ENCODE peak calls at places on chromosomes 7 and 10, in six cellular contexts. U, Z, E, K, Y and I are unnamed samples.

GRCh38 chr7:84091318-84091717 is 103.3 kb downstream of the SEMA3A start:
- DNase-seq in K (no peak), Z (no peak), U (no peak), Y (no peak), E (no peak), I (no peak)

GRCh38 chr10:97367126-97367649 is 32.7 kb upstream of the FRAT2 start:
- DNase-seq in E (no peak), Z (no peak), U (no peak), K (no peak), Y (no peak), I (no peak)

GRCh38 chr10:35007858-35008301 is 82.3 kb downstream of the CUL2 start:
- DNase-seq in Z (no peak), K (peak), Y (no peak), U (no peak), E (no peak), I (no peak)

GRCh38 chr7:95843286-95843685 is 70.9 kb downstream of the DYNC1I1 start:
- DNase-seq in Y (no peak), E (no peak), Z (no peak), K (no peak), U (no peak), I (no peak)

GRCh38 chr10:103697787-103698186 is 157.6 kb downstream of the SH3PXD2A start:
- DNase-seq in Z (no peak), U (no peak), Y (no peak), K (no peak), E (no peak), I (no peak)

GRCh38 chr10:109062371-109062770 is 860.9 kb downstream of the XPNPEP1 start:
- DNase-seq in K (peak), E (no peak), Z (no peak), U (no peak), Y (no peak), I (no peak)

GRCh38 chr10:28668363-28669226 is 8.7 kb upstream of the BAMBI start:
- DNase-seq in Z (peak), Y (peak), U (peak), K (no peak), E (peak), I (peak)

GRCh38 chr7:115941703-115942268 is 88.8 kb downstream of the TFEC start:
- DNase-seq in U (peak), Z (no peak), Y (no peak), E (no peak), K (peak), I (no peak)

GRCh38 chr7:2728309-2729042 is 40.5 kb downstream of the AMZ1 start:
- DNase-seq in K (peak), E (no peak), Y (no peak), Z (peak), U (no peak), I (no peak)

GRCh38 chr10:131396108-131397010 is 84.8 kb upstream of the TCERG1L start:
- DNase-seq in K (no peak), Z (no peak), E (no peak), U (no peak), Y (peak), I (no peak)

GRCh38 chr7:130667593-130668257 is 823 bp downstream of the COPG2 start:
- DNase-seq in K (peak), E (no peak), Y (no peak), Z (no peak), U (no peak), I (no peak)

GRCh38 chr7:98233241-98234070 is 18.6 kb downstream of the TECPR1 start:
- DNase-seq in K (no peak), U (no peak), Y (no peak), Z (no peak), E (no peak), I (no peak)

GRCh38 chr10:122462533-122463465 is 1.4 kb downstream of the HTRA1 start:
- DNase-seq in E (no peak), K (peak), Z (no peak), Y (peak), U (peak), I (no peak)

GRCh38 chr10:122461729-122462532 is 578 bp downstream of the HTRA1 start:
- DNase-seq in Y (no peak), Z (peak), U (peak), K (no peak), E (no peak), I (no peak)

GRCh38 chr10:122464575-122464974 is 3.2 kb downstream of the HTRA1 start:
- DNase-seq in Z (no peak), E (no peak), U (no peak), Y (no peak), K (no peak), I (no peak)

GRCh38 chr10:122464158-122464510 is 2.8 kb downstream of the HTRA1 start:
- DNase-seq in Y (no peak), E (no peak), Z (no peak), U (no peak), K (no peak), I (no peak)

DNA sequence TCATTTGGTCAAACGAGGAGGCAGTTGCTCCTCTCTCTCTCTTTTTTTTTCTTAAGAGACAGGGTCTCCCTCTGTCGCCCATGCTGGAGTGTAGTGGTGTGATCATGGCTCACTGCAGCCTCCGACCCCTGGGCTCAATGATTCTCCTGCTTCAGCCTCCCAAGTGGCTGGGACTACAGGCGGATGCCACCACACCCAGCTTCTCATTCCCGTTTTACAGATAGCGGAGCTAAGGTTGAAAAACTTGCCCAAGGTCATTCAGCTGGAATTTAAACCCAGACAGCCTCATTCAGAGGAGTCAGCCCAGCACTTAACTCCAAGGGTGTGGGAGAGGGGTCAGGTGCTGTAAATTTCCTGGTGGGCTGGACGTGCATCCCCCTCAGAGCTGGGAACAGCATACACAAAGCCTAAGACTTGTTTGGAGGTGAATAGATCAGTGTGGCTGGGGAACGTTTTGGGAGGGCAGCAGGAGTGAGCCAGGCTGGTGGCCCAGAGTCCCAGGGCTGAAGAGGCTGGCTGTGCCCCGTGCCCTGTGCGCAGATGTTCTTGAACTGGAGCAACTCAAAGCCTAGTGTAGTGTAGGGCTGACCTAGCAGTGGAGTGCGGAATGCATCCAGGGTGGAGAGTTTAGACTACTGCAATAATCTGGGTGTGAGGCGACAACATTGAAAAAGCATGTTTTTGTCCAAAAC is 2.3 kb downstream of the HTRA1 start:
- DNase-seq in Z (no peak), Y (no peak), E (no peak), U (no peak), K (no peak), I (no peak)
- H3K4me3 ChIP-seq in Z (peak), Y (peak), E (no peak), U (no peak), K (peak), I (no peak)

DNA sequence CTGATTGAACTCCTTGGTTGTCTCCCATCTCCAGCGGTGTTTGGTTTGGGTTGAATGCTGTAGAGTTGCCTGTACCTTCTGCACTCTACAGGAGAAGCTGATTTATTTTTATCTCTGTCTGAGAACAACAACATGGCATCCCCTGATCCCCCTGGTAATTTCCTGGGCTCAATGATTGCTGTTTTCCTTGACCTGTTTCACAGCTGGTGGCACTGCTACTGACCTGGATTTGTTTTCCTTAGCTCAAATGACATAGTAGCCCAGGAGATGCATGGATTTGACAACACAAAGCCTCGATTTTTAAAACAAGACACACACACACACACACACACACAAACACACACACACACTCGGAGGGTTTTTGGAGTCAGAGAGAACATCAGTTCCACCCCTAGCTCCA is 301.6 kb downstream of the NRG3 start:
- DNase-seq in Z (no peak), E (no peak), Y (no peak), K (no peak), U (no peak), I (no peak)
- H3K4me3 ChIP-seq in Z (no peak), E (no peak), Y (no peak), K (no peak), U (no peak), I (no peak)

GRCh38 chr7:39749717-39750116 is 126.3 kb downstream of the RALA start:
- DNase-seq in K (no peak), E (no peak), Z (no peak), U (no peak), Y (no peak), I (no peak)

GRCh38 chr7:39754326-39755120 is 131.2 kb downstream of the RALA start:
- DNase-seq in U (no peak), E (no peak), Y (no peak), K (peak), Z (peak), I (no peak)

GRCh38 chr7:39757604-39758003 is 134.2 kb downstream of the RALA start:
- DNase-seq in K (peak), Z (no peak), E (no peak), Y (no peak), U (no peak), I (no peak)

GRCh38 chr7:39750253-39750994 is 127.1 kb downstream of the RALA start:
- DNase-seq in Z (no peak), Y (no peak), U (no peak), E (no peak), K (peak), I (no peak)

DNA sequence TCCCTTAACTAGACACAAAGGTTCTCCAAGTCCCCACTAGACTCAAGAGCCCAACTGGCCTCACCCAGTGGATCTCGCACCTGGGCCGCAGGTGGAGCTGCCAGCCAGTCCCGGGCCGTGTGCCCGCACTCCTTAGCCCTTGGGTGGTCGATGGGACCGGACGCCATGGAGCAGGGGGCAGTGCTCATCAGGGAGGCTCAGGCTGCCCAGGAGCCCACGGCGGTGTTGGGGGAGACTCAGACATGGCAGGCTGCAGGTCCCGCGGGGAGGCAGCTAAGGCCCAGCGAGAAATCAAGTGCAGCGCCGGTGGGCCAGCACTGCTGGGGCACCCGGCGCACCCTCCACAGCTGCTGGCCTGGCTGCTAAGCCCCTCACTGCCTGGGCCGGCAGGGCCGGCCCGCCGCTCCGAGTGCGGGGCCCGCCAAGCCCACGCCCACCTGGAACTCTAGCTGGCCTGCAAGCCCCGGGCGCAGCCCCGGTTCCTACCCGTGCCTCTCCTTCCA is 130.5 kb downstream of the RALA start:
- DNase-seq in U (no peak), K (no peak), Y (no peak), Z (no peak), E (no peak), I (no peak)
- H3K4me3 ChIP-seq in U (peak), K (no peak), Y (no peak), Z (no peak), E (no peak), I (no peak)

GRCh38 chr7:19119372-19119771 is 1.9 kb upstream of the TWIST1 start:
- DNase-seq in E (no peak), Z (no peak), K (no peak), Y (no peak), U (no peak), I (no peak)
- H3K4me3 ChIP-seq in E (no peak), Z (no peak), K (no peak), Y (no peak), U (no peak), I (no peak)